ENCODE peak calls at places on chromosomes 3 and 15, in eight cellular contexts. X is IMR-90, N is psoas muscle, W is hepatocyte, D is kidney epithelial cell, H is GM23338, O is cardiac fibroblast, J is GM20000. I is an unnamed sample.

GRCh38 chr3:152508705-152509104 is 240.0 kb downstream of the MBNL1 start:
- DNase-seq in H (peak), X (no peak), J (no peak), D (no peak), N (no peak), W (peak), O (peak), I (no peak)

GRCh38 chr3:156029208-156029607 is 91.2 kb upstream of the KCNAB1 start:
- DNase-seq in W (no peak), N (no peak), X (no peak), J (no peak), O (no peak), D (no peak), H (no peak), I (no peak)

GRCh38 chr3:52456169-52456799 is 880 bp downstream of the NISCH start:
- DNase-seq in D (no peak), H (peak), O (peak), X (peak), J (no peak), N (no peak), W (peak), I (no peak)

GRCh38 chr15:79090487-79091203 is at the start of gene RASGRF1:
- DNase-seq in W (peak), N (no peak), D (no peak), O (peak), H (peak), J (peak), X (no peak), I (peak)

GRCh38 chr3:53109822-53110771 is 20.1 kb downstream of the RFT1 start:
- DNase-seq in X (peak), H (peak), N (peak), D (no peak), W (peak), O (peak), J (peak), I (no peak)

GRCh38 chr3:125214738-125215137 is 2.2 kb upstream of the SLC12A8 start:
- DNase-seq in O (peak), J (peak), D (no peak), H (no peak), X (no peak), N (no peak), W (no peak), I (no peak)

GRCh38 chr3:56761887-56762605 is 39.7 kb downstream of the ARHGEF3 start:
- DNase-seq in J (no peak), H (no peak), X (peak), W (no peak), N (no peak), D (no peak), O (peak), I (no peak)

GRCh38 chr3:5041315-5041714 is 62.1 kb downstream of the BHLHE40 start:
- DNase-seq in D (no peak), H (no peak), J (no peak), W (no peak), X (no peak), O (no peak), N (no peak), I (no peak)

GRCh38 chr15:58070801-58071418 is 5.4 kb upstream of the ALDH1A2 start:
- DNase-seq in O (peak), N (peak), D (no peak), X (peak), J (peak), W (peak), H (peak), I (no peak)

GRCh38 chr3:196186661-196187573 is 24.3 kb downstream of the ZDHHC19 start:
- DNase-seq in N (peak), W (no peak), O (no peak), X (peak), H (peak), J (peak), D (no peak), I (no peak)

GRCh38 chr3:141407043-141407442 is 38.7 kb downstream of the ZBTB38 start:
- DNase-seq in H (no peak), N (no peak), X (peak), W (peak), D (no peak), J (no peak), O (peak), I (no peak)

GRCh38 chr3:17645074-17645698 is 97.2 kb downstream of the TBC1D5 start:
- DNase-seq in O (peak), W (peak), X (peak), D (peak), H (peak), N (no peak), J (peak), I (no peak)

GRCh38 chr3:35088943-35089342 is 550.4 kb upstream of the ARPP21 start:
- DNase-seq in D (no peak), H (no peak), J (no peak), O (no peak), W (no peak), X (no peak), N (no peak), I (no peak)

GRCh38 chr3:7787871-7788828 is 713.5 kb upstream of the LMCD1 start:
- DNase-seq in D (peak), J (no peak), N (no peak), X (no peak), W (peak), H (peak), O (no peak), I (no peak)

GRCh38 chr3:124834723-124835718 is 52.1 kb downstream of the ITGB5 start:
- DNase-seq in X (peak), N (peak), H (peak), D (peak), J (peak), O (peak), W (peak), I (no peak)

GRCh38 chr15:42704492-42704926 is 32.4 kb downstream of the CDAN1 start:
- DNase-seq in O (peak), J (peak), X (peak), N (no peak), H (peak), D (peak), W (peak), I (peak)

GRCh38 chr3:157443873-157444770 is 7.5 kb downstream of the PTX3 start:
- DNase-seq in O (peak), J (no peak), X (peak), H (no peak), D (no peak), N (no peak), W (no peak), I (no peak)

GRCh38 chr3:194869482-194870169 is 183.9 kb downstream of the FAM43A start:
- DNase-seq in X (peak), J (no peak), H (no peak), D (no peak), O (peak), N (no peak), W (no peak), I (no peak)
- TF ChIP-seq CTCF in X (peak), J (no peak), H (no peak), D (no peak), O (peak), N (no peak), W (no peak), I (no peak)

DNA sequence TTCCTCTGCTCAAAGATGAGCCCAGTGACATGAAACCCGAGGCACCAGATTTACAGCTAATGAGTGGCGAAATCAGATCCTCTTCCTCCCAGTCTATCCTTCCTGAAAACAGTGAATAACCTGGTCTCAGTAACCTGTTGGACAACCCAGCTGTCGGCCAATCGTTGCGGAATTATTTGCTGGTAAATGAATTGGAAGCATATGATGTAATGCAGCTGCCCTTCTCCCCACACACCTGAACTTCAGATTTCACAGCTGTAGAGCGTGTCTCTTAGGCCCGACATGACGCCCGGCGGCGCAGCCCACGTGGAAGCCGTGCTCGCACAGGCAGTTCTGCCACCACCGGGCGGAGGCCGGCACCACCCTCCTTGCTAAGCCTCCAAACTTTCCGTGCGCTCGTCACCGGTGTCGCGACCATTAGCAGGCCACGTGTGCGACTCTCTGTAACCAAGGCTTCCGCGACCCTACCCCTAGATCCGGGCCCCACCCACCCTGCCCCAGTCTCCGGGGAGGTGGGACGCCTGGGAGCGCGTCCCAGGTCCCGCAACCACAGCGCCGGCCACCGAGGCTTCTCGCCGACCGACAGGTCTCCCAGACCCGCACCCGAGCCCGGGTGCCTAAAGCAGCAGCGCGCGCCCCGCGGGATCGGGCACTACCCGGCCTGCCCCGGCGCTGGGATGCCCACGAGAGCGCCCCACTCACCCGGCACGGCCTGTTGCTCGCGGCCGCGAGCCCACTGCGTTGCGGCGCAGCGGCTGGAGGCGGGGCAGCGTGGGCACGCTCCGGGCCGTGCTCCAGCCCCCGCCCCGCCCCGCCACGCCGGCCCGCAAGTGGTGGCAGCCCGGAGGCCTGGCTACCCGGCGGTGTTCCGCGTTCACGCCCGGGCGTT is at the start of gene RIOX2:
- DNase-seq in W (peak), X (peak), J (peak), O (peak), H (peak), D (peak), N (peak), I (peak)
- TF ChIP-seq CTCF in W (no peak), X (no peak), J (no peak), O (no peak), H (no peak), D (no peak), N (no peak), I (no peak)

GRCh38 chr3:37997791-37998370 is 7.3 kb downstream of the VILL start:
- DNase-seq in H (no peak), N (peak), O (no peak), W (no peak), X (no peak), J (no peak), D (no peak), I (no peak)

GRCh38 chr3:37999836-38000235 is 9.2 kb downstream of the VILL start:
- DNase-seq in X (no peak), D (no peak), N (no peak), O (no peak), J (no peak), H (no peak), W (no peak), I (no peak)

GRCh38 chr3:37996785-37997301 is 6.3 kb downstream of the VILL start:
- DNase-seq in W (peak), D (peak), N (peak), J (peak), X (peak), H (peak), O (peak), I (no peak)

GRCh38 chr3:37995652-37996641 is 5.4 kb downstream of the VILL start:
- DNase-seq in J (no peak), H (no peak), X (no peak), D (no peak), O (no peak), W (no peak), N (no peak), I (no peak)

GRCh38 chr3:37997321-37997720 is 6.7 kb downstream of the VILL start:
- DNase-seq in H (no peak), D (no peak), X (no peak), N (peak), O (no peak), W (no peak), J (no peak), I (no peak)
- TF ChIP-seq CTCF in H (no peak), D (no peak), X (no peak), N (no peak), O (no peak), W (no peak), J (no peak), I (no peak)

GRCh38 chr3:194671511-194671899 is 486 bp downstream of the LSG1 start:
- DNase-seq in X (peak), J (peak), D (no peak), H (peak), W (peak), O (peak), N (no peak), I (no peak)
- TF ChIP-seq CTCF in X (peak), J (peak), D (peak), H (peak), W (peak), O (peak), N (peak), I (peak)

DNA sequence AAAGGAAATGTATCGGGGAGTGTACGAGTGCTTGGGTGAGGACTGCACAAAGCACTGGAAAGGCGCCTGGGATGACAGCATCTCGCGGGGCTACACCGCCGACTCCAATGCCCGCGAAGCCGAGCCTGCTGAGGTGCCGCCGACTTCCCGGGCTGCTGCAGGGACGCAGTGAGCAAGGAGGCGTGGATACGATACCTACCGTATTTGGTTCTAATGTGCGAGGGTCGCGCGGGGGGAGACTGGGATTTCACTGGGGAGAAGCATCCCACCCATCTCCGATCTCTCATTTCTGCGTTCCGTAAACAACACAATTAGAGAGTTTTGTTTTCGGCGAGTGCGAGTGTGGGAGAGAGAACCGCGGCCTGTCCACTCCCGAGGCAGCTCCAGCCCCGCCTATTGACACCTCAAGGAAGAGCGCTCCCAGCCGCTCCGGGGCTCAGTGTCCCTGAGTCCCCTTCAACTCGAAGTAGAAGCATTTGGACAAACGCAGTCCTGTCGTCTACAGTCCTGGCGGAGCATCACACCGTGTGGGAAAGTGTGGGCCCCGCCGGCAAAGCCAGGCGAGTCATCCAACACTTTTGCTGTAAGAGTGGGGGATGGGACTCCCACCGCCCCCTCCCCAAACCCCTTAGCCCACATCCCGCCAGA is 1.8 kb downstream of the MECOM start:
- DNase-seq in H (peak), X (peak), O (peak), W (peak), J (peak), D (no peak), N (peak), I (no peak)
- TF ChIP-seq CTCF in H (peak), X (no peak), O (no peak), W (no peak), J (no peak), D (no peak), N (no peak), I (no peak)